ENCODE peak calls at places on chromosomes 6 and 20, in ten cellular contexts. S, D, V, J, P, B, L, T, M and I are unnamed samples. For H3K4me1, the result is how much of the 10 kb centered on the place peaks cover.

GRCh38 chr20:24761220-24762065 is 187.6 kb upstream of the CST7 start:
- DNase-seq in M (peak), D (no peak), V (no peak), L (no peak), T (no peak), S (no peak), B (no peak), P (no peak), J (no peak), I (no peak)

GRCh38 chr20:53575481-53576194 is 18.0 kb downstream of the ZNF217 start:
- DNase-seq in J (no peak), M (no peak), L (no peak), S (no peak), P (no peak), V (no peak), D (no peak), T (no peak), B (no peak), I (no peak)

GRCh38 chr6:54085526-54085925 is 25.7 kb upstream of the MLIP start:
- DNase-seq in V (no peak), J (no peak), P (no peak), D (no peak), S (no peak), T (no peak), M (no peak), B (no peak), L (no peak), I (no peak)

GRCh38 chr6:56490994-56491393 is 151.7 kb downstream of the DST start:
- DNase-seq in V (no peak), T (no peak), B (no peak), L (no peak), P (no peak), M (no peak), S (peak), J (no peak), D (peak), I (peak)

GRCh38 chr6:101290346-101290745 is 103.2 kb upstream of the GRIK2 start:
- DNase-seq in B (no peak), P (no peak), L (no peak), V (no peak), D (no peak), J (no peak), S (no peak), T (no peak), M (no peak), I (no peak)

GRCh38 chr20:21564127-21564773 is 50.4 kb upstream of the NKX2-2 start:
- DNase-seq in M (no peak), B (no peak), J (no peak), L (no peak), T (peak), V (no peak), P (no peak), D (no peak), S (no peak), I (no peak)

GRCh38 chr6:68572525-68572924 is 62.6 kb upstream of the ADGRB3 start:
- DNase-seq in T (no peak), V (peak), J (no peak), B (no peak), L (no peak), P (no peak), M (no peak), S (peak), D (peak), I (peak)

GRCh38 chr20:20741067-20742045 is 28.9 kb upstream of the RALGAPA2 start:
- DNase-seq in B (no peak), V (no peak), S (no peak), D (no peak), T (peak), L (no peak), M (no peak), P (no peak), J (no peak), I (no peak)

GRCh38 chr6:44057238-44057930 is 69.9 kb downstream of the MRPL14 start:
- DNase-seq in S (peak), V (no peak), B (no peak), P (peak), J (no peak), D (no peak), L (no peak), T (no peak), M (no peak), I (no peak)

GRCh38 chr6:3729603-3730344 is 21.7 kb downstream of the PXDC1 start:
- DNase-seq in S (no peak), P (no peak), D (no peak), M (no peak), B (no peak), T (no peak), J (no peak), V (no peak), L (no peak), I (no peak)

GRCh38 chr20:3461191-3461874 is 9.5 kb upstream of the ATRN start:
- DNase-seq in S (peak), L (no peak), P (no peak), V (peak), D (no peak), J (no peak), B (no peak), T (no peak), M (no peak), I (no peak)

GRCh38 chr6:112665815-112666214 is 318.7 kb downstream of the RFPL4B start:
- DNase-seq in L (no peak), B (peak), J (no peak), P (no peak), S (peak), D (no peak), M (no peak), T (no peak), V (no peak), I (peak)

GRCh38 chr20:45765980-45766379 is 25.7 kb downstream of the WFDC3 start:
- DNase-seq in J (no peak), V (peak), M (no peak), D (no peak), B (no peak), S (no peak), T (no peak), L (no peak), P (no peak), I (no peak)

GRCh38 chr20:63416631-63417030 is 55.5 kb upstream of the CHRNA4 start:
- DNase-seq in V (no peak), M (no peak), P (no peak), D (no peak), B (no peak), L (no peak), J (no peak), S (no peak), T (no peak), I (no peak)

GRCh38 chr6:113855500-113856010 is 1.6 kb upstream of the MARCKS start:
- DNase-seq in L (no peak), M (no peak), S (peak), D (no peak), V (peak), P (peak), J (peak), B (peak), T (peak), I (no peak)

GRCh38 chr20:2086177-2086979 is 15.2 kb upstream of the STK35 start:
- DNase-seq in T (no peak), S (peak), J (no peak), P (no peak), B (no peak), M (no peak), V (no peak), D (no peak), L (no peak), I (no peak)

GRCh38 chr6:103455275-103455674 is 1404.4 kb downstream of the HACE1 start:
- DNase-seq in S (no peak), M (no peak), V (no peak), P (no peak), D (no peak), B (no peak), L (no peak), T (no peak), J (no peak), I (no peak)

GRCh38 chr6:162620067-162620466 is 107.5 kb downstream of the PRKN start:
- DNase-seq in B (no peak), L (no peak), M (no peak), P (no peak), J (no peak), V (no peak), S (no peak), T (no peak), D (no peak), I (no peak)

GRCh38 chr6:130409394-130410095 is 43.7 kb downstream of the TMEM200A start:
- DNase-seq in M (no peak), D (no peak), T (no peak), P (no peak), S (peak), J (no peak), B (no peak), V (no peak), L (no peak), I (no peak)

GRCh38 chr6:20711518-20711917 is 177.3 kb downstream of the CDKAL1 start:
- DNase-seq in S (peak), D (no peak), V (no peak), P (no peak), M (no peak), J (no peak), T (no peak), B (peak), L (no peak), I (peak)

GRCh38 chr6:89729818-89730217 is 89.8 kb downstream of the MDN1 start:
- DNase-seq in M (no peak), S (no peak), D (no peak), B (no peak), L (no peak), P (no peak), V (no peak), T (no peak), J (no peak), I (no peak)

DNA sequence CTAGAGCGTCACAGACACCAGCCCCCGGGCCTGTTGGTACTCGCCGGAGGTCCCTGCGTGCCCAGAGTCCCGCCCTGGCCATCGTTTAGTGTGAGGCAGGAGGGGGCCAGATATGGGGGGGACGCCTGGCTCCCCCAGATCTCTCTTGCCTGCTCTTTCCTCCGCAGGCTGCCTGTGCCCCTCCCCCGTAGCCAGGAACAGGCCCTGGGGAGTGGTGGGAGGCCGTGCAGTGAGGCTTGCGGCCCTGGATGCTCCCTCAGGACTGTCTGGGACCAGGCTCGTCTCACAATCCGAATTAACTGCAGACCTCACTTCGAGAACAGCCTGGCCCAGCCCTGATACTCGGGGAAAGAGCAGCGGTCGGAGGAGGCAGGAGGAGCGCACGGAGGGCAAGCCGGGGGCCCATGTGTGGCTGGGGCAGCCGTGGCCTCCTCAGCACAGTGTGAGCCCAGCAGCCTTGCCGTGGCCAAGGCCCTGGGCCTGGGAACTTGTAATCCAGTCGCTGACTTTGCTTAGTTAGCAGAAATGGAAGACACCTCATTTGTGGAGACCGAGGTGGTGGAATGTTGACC is 28.7 kb downstream of the FRMD1 start:
- DNase-seq in J (no peak), V (no peak), B (no peak), M (no peak), D (no peak), S (peak), L (no peak), P (no peak), T (no peak), I (no peak)
- H3K27ac ChIP-seq in J (no peak), V (no peak), B (no peak), M (no peak), D (no peak), S (no peak), L (no peak), P (no peak), T (no peak), I (no peak)

GRCh38 chr6:35019831-35020230 is 121.3 kb downstream of the TCP11 start:
- DNase-seq in L (no peak), J (no peak), T (no peak), V (no peak), S (no peak), D (no peak), B (no peak), M (no peak), P (no peak), I (no peak)
- H3K4me1 ChIP-seq in L (under half), J (half or more), T (under half), V (under half), S (under half), D (under half), B (under half), M (under half), P (under half), I (under half)

DNA sequence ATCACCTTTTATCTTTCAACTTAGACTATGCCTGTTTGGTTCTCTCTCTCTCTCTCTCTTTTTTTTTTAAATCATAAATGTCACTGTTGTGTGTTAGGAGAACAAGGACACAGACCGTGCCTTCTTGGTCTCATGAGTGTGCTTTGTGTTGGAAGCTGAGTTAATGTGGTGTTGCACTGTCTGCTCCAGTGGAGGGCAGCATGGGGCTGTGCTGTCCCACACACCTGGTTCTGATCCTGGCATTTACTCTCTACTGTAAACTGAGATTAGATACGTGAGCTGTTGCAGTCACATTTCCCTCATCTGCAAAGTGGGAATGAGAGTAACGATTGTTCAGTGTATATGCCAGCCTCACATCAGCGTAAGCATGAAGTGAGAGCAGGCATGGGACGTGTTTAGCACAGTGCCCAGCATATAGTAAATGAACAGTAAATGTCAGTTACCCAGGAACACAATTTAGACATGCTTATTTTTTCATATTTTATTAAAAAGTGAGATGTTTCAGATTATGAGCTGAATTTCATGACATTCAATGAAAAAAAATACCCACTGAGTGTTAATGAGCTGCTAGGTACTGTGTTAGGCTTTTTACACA is 161.1 kb downstream of the FARS2 start:
- DNase-seq in T (peak), J (peak), V (peak), L (peak), D (peak), S (peak), B (no peak), M (no peak), P (no peak), I (no peak)
- TF ChIP-seq CTCF in T (peak), J (peak), V (peak), L (peak), D (peak), S (peak), B (peak), M (no peak), P (no peak), I (peak)

GRCh38 chr6:106751501-106752252 is 122.3 kb downstream of the QRSL1 start:
- DNase-seq in J (peak), P (no peak), M (no peak), L (no peak), B (peak), V (no peak), S (no peak), D (no peak), T (peak), I (peak)

GRCh38 chr6:106749611-106750010 is 120.2 kb downstream of the QRSL1 start:
- DNase-seq in V (no peak), T (no peak), J (no peak), M (no peak), D (no peak), B (no peak), L (no peak), P (no peak), S (no peak), I (peak)

GRCh38 chr6:106750146-106750900 is 120.9 kb downstream of the QRSL1 start:
- DNase-seq in T (no peak), B (no peak), J (no peak), L (no peak), S (no peak), V (no peak), P (no peak), D (no peak), M (no peak), I (peak)

GRCh38 chr6:106754215-106754614 is 124.8 kb downstream of the QRSL1 start:
- DNase-seq in M (no peak), L (no peak), T (no peak), V (no peak), D (no peak), S (no peak), J (no peak), B (no peak), P (no peak), I (no peak)

GRCh38 chr6:106752641-106753040 is 123.3 kb downstream of the QRSL1 start:
- DNase-seq in V (no peak), P (no peak), M (no peak), S (no peak), T (no peak), B (no peak), D (no peak), L (no peak), J (no peak), I (no peak)
- H3K27ac ChIP-seq in V (no peak), P (no peak), M (no peak), S (no peak), T (peak), B (no peak), D (no peak), L (no peak), J (no peak), I (peak)

DNA sequence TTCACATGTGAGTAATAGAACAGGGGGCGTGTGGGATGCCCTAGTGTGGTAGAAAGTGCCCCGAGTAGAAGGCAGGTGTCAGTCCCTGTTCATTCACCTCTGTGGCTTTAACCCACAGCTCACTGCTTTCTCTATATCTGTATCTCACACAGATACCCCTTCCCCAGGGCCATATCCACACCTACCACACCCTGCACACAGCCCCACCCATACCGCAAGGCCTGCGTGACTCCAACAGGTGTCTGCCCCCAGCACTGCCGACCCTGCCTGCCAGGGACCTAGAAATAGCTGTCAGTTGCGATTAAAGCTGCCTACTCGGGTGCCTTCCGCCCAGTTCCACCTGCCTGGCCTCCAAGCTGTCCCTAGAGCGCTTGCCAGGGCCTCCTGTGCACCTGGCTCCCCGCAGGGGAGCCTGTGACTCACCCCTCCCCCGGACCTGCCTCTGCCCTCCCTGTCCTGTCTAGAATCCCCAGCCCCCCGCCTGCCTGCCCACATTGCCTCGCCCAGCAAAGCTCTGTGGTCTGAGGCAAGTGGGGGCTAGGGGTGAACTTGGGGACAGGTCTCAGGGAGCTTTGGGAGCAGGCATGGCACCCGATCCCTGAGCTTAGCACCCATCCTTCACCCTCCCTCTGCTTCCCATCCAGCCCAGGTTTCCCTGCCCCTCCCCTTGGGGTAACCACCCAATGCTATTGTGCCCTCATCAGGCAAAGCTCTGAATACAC is 38.3 kb upstream of the ID1 start:
- DNase-seq in V (peak), L (no peak), B (peak), D (no peak), P (no peak), J (peak), S (no peak), M (no peak), T (peak), I (no peak)
- H3K4me1 ChIP-seq in V (half or more), L (under half), B (half or more), D (half or more), P (under half), J (half or more), S (under half), M (under half), T (under half), I (under half)

GRCh38 chr6:99739526-99739925 is 132.9 kb downstream of the PRDM13 start:
- DNase-seq in P (no peak), J (no peak), D (no peak), T (peak), L (no peak), M (no peak), V (no peak), B (no peak), S (no peak), I (no peak)

GRCh38 chr6:99741092-99741491 is 134.5 kb downstream of the PRDM13 start:
- DNase-seq in L (no peak), M (no peak), S (no peak), J (no peak), V (no peak), D (no peak), T (no peak), P (no peak), B (no peak), I (no peak)

DNA sequence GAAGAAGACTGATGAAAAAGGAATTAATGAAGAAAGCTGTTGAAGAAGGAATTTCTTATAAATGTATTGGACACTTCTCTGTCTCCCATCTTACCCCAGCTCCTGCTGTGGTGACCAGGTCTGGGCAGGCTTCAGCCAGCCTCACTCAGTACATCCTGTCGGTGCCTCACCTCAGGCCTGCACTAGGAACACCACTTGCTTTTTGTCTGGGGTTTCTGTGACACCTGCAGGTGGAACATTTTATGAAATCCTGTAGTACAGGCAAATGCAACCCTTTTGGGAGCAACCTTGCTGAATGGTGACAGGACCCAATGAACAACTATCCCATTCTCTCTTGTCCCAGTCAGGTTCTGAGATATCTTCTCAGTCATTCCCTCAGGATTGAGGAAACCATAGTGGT is 129.7 kb downstream of the PRDM13 start:
- DNase-seq in V (peak), S (no peak), B (no peak), L (no peak), D (no peak), T (no peak), P (no peak), J (no peak), M (no peak), I (peak)
- TF ChIP-seq CTCF in V (no peak), S (no peak), B (no peak), L (no peak), D (peak), T (no peak), P (no peak), J (no peak), M (no peak), I (no peak)

GRCh38 chr6:105592329-105592728 is 189.4 kb upstream of the PREP start:
- DNase-seq in P (peak), L (peak), V (no peak), D (no peak), T (no peak), S (no peak), M (no peak), J (no peak), B (peak), I (peak)

GRCh38 chr6:105593056-105593455 is 190.2 kb upstream of the PREP start:
- DNase-seq in D (no peak), T (no peak), M (no peak), B (no peak), S (no peak), P (no peak), V (no peak), J (no peak), L (no peak), I (peak)

GRCh38 chr6:105594821-105595220 is 191.9 kb upstream of the PREP start:
- DNase-seq in P (no peak), J (no peak), L (no peak), S (no peak), D (no peak), M (no peak), V (no peak), T (no peak), B (peak), I (peak)

GRCh38 chr6:105594272-105594671 is 191.4 kb upstream of the PREP start:
- DNase-seq in J (no peak), S (no peak), V (no peak), L (peak), T (no peak), B (no peak), P (no peak), M (no peak), D (no peak), I (no peak)

DNA sequence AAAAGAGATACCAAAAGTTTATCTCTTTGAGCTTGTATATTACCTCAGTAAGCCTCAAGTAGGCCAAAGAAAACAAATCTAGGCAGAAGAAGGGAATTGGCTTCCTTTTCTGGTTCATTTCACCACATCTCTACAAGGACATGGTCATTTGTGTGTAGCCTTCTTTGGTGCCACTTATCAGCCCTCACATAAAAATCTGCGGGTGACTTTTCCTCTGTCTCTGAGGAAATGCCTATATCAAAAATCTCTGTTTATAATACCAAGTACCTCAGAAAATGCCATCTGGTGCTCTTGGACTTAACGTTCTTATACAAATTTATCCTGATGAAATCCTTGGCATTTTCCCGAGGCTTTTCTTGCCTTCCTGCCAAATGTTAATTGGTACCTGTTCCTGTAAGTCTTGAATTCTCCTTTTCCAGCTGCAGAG is 190.9 kb upstream of the PREP start:
- DNase-seq in J (no peak), B (no peak), P (no peak), D (no peak), M (no peak), S (no peak), L (peak), T (no peak), V (no peak), I (no peak)
- H3K27ac ChIP-seq in J (peak), B (no peak), P (peak), D (peak), M (no peak), S (no peak), L (peak), T (no peak), V (no peak), I (peak)